ENCODE peak calls at places on chromosomes 7 and 10, in ten cellular contexts. C, S, G, U, P, K, Q, M, V and Y are unnamed samples.

GRCh38 chr7:22561895-22562593 is 62.1 kb upstream of the STEAP1B start:
- DNase-seq in C (no peak), S (peak; percentile 37), G (peak; percentile 17), U (no peak), P (no peak), K (no peak), Q (peak; percentile 63), M (no peak), V (peak; percentile 20), Y (no peak)

GRCh38 chr7:117034851-117035462 is 81.7 kb downstream of the ST7 start:
- DNase-seq in C (peak; percentile 12), S (no peak), G (no peak), U (no peak), P (no peak), K (no peak), Q (no peak), M (no peak), V (peak; percentile 90), Y (no peak)

GRCh38 chr7:19378340-19378704 is 233.1 kb upstream of the FERD3L start:
- DNase-seq in C (no peak), S (no peak), G (no peak), U (no peak), P (no peak), K (no peak), Q (no peak), M (no peak), V (no peak), Y (no peak)

GRCh38 chr10:24884316-24884715 is 68.1 kb downstream of the PRTFDC1 start:
- DNase-seq in C (no peak), S (no peak), G (no peak), U (no peak), P (no peak), K (no peak), Q (no peak), M (no peak), V (no peak), Y (no peak)

GRCh38 chr10:33547976-33548375 is 213.5 kb upstream of the NRP1 start:
- DNase-seq in C (no peak), S (no peak), G (no peak), U (no peak), P (no peak), K (no peak), Q (no peak), M (no peak), V (no peak), Y (no peak)

GRCh38 chr7:127940365-127941160 is 90.7 kb downstream of the LRRC4 start:
- DNase-seq in C (no peak), S (no peak), G (no peak), U (no peak), P (no peak), K (no peak), Q (no peak), M (no peak), V (no peak), Y (no peak)

GRCh38 chr10:132960651-132961419 is 18.5 kb upstream of the CFAP46 start:
- DNase-seq in C (no peak), S (no peak), G (no peak), U (no peak), P (no peak), K (peak; percentile 63), Q (no peak), M (no peak), V (no peak), Y (no peak)

GRCh38 chr10:21888959-21889358 is 114.6 kb downstream of the DNAJC1 start:
- DNase-seq in C (no peak), S (no peak), G (no peak), U (no peak), P (peak; percentile 10), K (no peak), Q (no peak), M (no peak), V (no peak), Y (no peak)

GRCh38 chr7:3076163-3076562 is 32.5 kb upstream of the CARD11 start:
- DNase-seq in C (no peak), S (no peak), G (no peak), U (no peak), P (no peak), K (no peak), Q (no peak), M (no peak), V (no peak), Y (no peak)

GRCh38 chr7:148983220-148984146 is 44.8 kb downstream of the PDIA4 start:
- DNase-seq in C (peak; percentile 36), S (peak; percentile 92), G (peak; percentile 64), U (peak; percentile 63), P (peak; percentile 48), K (no peak), Q (peak; percentile 96), M (peak; percentile 62), V (peak; percentile 87), Y (peak; percentile 66)

GRCh38 chr10:125783957-125784356 is 8.3 kb upstream of the MMP21 start:
- DNase-seq in C (no peak), S (peak; percentile 9), G (no peak), U (no peak), P (no peak), K (no peak), Q (no peak), M (no peak), V (no peak), Y (no peak)

GRCh38 chr10:97612386-97612785 is 20.9 kb downstream of the MORN4 start:
- DNase-seq in C (peak; percentile 13), S (peak; percentile 43), G (no peak), U (peak; percentile 45), P (no peak), K (no peak), Q (peak; percentile 81), M (peak; percentile 42), V (peak; percentile 71), Y (no peak)

GRCh38 chr10:69685802-69686585 is 55.9 kb downstream of the FAM241B start:
- DNase-seq in C (peak; percentile 33), S (no peak), G (no peak), U (no peak), P (no peak), K (peak; percentile 56), Q (no peak), M (no peak), V (no peak), Y (no peak)
- TF ChIP-seq POLR2AphosphoS5 in C (no peak), S (no peak), G (no peak), U (no peak), P (no peak), K (no peak), Q (no peak), M (no peak), V (no peak), Y (no peak)

GRCh38 chr7:138887085-138887705 is 89.2 kb upstream of the ATP6V0A4 start:
- DNase-seq in C (no peak), S (no peak), G (no peak), U (no peak), P (no peak), K (no peak), Q (no peak), M (no peak), V (no peak), Y (no peak)
- TF ChIP-seq POLR2AphosphoS5 in C (no peak), S (no peak), G (no peak), U (no peak), P (no peak), K (no peak), Q (no peak), M (no peak), V (no peak), Y (no peak)

GRCh38 chr10:69060127-69060798 is 27.6 kb upstream of the SRGN start:
- DNase-seq in C (no peak), S (no peak), G (no peak), U (no peak), P (no peak), K (no peak), Q (no peak), M (no peak), V (no peak), Y (no peak)

GRCh38 chr10:69057261-69057950 is 30.5 kb upstream of the SRGN start:
- DNase-seq in C (no peak), S (no peak), G (no peak), U (peak; percentile 27), P (peak; percentile 39), K (no peak), Q (peak; percentile 51), M (no peak), V (peak; percentile 67), Y (peak; percentile 92)

GRCh38 chr10:69057951-69058297 is 30.0 kb upstream of the SRGN start:
- DNase-seq in C (no peak), S (peak; percentile 38), G (no peak), U (no peak), P (no peak), K (no peak), Q (no peak), M (no peak), V (no peak), Y (no peak)

GRCh38 chr10:69064762-69065328 is 23.1 kb upstream of the SRGN start:
- DNase-seq in C (no peak), S (peak; percentile 47), G (no peak), U (no peak), P (no peak), K (no peak), Q (no peak), M (no peak), V (no peak), Y (no peak)

GRCh38 chr10:69061305-69062161 is 26.4 kb upstream of the SRGN start:
- DNase-seq in C (no peak), S (peak; percentile 69), G (no peak), U (peak; percentile 47), P (peak; percentile 61), K (peak; percentile 81), Q (no peak), M (no peak), V (peak; percentile 96), Y (peak; percentile 100)
- TF ChIP-seq POLR2AphosphoS5 in C (peak; percentile 61), S (no peak), G (no peak), U (no peak), P (peak; percentile 72), K (peak; percentile 55), Q (no peak), M (no peak), V (peak; percentile 50), Y (peak; percentile 90)

DNA sequence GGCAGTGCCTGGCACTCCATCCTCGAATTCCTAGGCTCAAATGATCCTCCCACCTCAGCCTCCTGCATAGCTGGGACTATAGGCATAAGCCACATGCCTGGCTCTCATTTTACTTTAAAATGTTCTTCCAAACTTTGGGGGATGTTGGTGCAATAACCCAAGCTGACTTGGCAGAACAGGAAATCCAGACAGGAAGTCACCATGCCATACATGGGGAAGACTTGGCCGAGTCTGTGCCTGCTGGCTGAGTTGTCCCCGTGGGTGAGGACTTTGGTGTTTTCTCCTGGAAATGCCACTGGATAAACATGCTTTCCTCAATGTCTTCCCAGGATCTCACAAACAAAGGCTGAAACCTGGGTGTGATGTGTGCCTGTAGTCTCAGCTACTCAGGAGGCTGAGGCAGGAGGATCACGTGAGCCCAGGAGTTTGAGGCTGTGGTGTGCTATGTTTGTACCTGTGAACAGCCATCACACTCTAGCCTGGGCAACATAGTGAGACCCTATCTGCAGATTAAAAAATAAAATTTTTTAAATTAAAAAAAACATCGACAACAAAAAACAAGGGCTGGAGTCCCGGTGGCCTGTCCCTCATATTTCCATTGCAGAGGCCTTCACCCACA is 19.8 kb downstream of the HKDC1 start:
- DNase-seq in C (no peak), S (no peak), G (no peak), U (no peak), P (no peak), K (peak; percentile 62), Q (no peak), M (no peak), V (no peak), Y (no peak)
- TF ChIP-seq POLR2AphosphoS5 in C (no peak), S (no peak), G (no peak), U (no peak), P (no peak), K (no peak), Q (no peak), M (no peak), V (no peak), Y (no peak)